ENCODE peak calls at places on chromosomes 4 and X, in eight cellular contexts. One of them, this sample, is unnamed.

GRCh38 chr4:10733016-10733415 is 48.4 kb upstream of the CLNK start:
- DNase-seq in CD8-positive, alpha-beta T cell: peak
- DNase-seq in H9: no peak
- DNase-seq in mesenchymal stem cell: no peak
- DNase-seq in CD4-positive, CD25-positive, alpha-beta regulatory T cell: no peak
- DNase-seq in GM23248: no peak
- DNase-seq in naive thymus-derived CD4-positive, alpha-beta T cell: no peak
- DNase-seq in endodermal cell: no peak
- DNase-seq in this sample: no peak

GRCh38 chr4:52841707-52842456 is 20.2 kb upstream of the RASL11B start:
- DNase-seq in naive thymus-derived CD4-positive, alpha-beta T cell: no peak
- DNase-seq in CD8-positive, alpha-beta T cell: no peak
- DNase-seq in GM23248: no peak
- DNase-seq in endodermal cell: no peak
- DNase-seq in mesenchymal stem cell: peak
- DNase-seq in CD4-positive, CD25-positive, alpha-beta regulatory T cell: no peak
- DNase-seq in H9: no peak
- DNase-seq in this sample: no peak

GRCh38 chr4:7803992-7804758 is 135.5 kb downstream of the AFAP1 start:
- DNase-seq in GM23248: peak
- DNase-seq in CD4-positive, CD25-positive, alpha-beta regulatory T cell: peak
- DNase-seq in naive thymus-derived CD4-positive, alpha-beta T cell: peak
- DNase-seq in mesenchymal stem cell: peak
- DNase-seq in endodermal cell: peak
- DNase-seq in CD8-positive, alpha-beta T cell: peak
- DNase-seq in H9: peak
- DNase-seq in this sample: peak

GRCh38 chrX:97639526-97639925 is 755.8 kb downstream of the RPA4 start:
- DNase-seq in GM23248: no peak
- DNase-seq in mesenchymal stem cell: no peak
- DNase-seq in naive thymus-derived CD4-positive, alpha-beta T cell: no peak
- DNase-seq in endodermal cell: peak
- DNase-seq in CD4-positive, CD25-positive, alpha-beta regulatory T cell: no peak
- DNase-seq in H9: peak
- DNase-seq in CD8-positive, alpha-beta T cell: no peak
- DNase-seq in this sample: no peak

GRCh38 chr4:138494931-138495330 is 252.8 kb upstream of the SLC7A11 start:
- DNase-seq in GM23248: peak
- DNase-seq in H9: peak
- DNase-seq in naive thymus-derived CD4-positive, alpha-beta T cell: no peak
- DNase-seq in CD4-positive, CD25-positive, alpha-beta regulatory T cell: no peak
- DNase-seq in endodermal cell: peak
- DNase-seq in mesenchymal stem cell: peak
- DNase-seq in CD8-positive, alpha-beta T cell: no peak
- DNase-seq in this sample: no peak

GRCh38 chr4:143711543-143712159 is 11.2 kb upstream of the FREM3 start:
- DNase-seq in naive thymus-derived CD4-positive, alpha-beta T cell: no peak
- DNase-seq in H9: peak
- DNase-seq in mesenchymal stem cell: no peak
- DNase-seq in CD4-positive, CD25-positive, alpha-beta regulatory T cell: no peak
- DNase-seq in endodermal cell: peak
- DNase-seq in GM23248: no peak
- DNase-seq in CD8-positive, alpha-beta T cell: no peak
- DNase-seq in this sample: no peak

GRCh38 chrX:134671207-134671750 is 13.0 kb upstream of the PLAC1 start:
- DNase-seq in H9: no peak
- DNase-seq in endodermal cell: no peak
- DNase-seq in CD8-positive, alpha-beta T cell: no peak
- DNase-seq in naive thymus-derived CD4-positive, alpha-beta T cell: no peak
- DNase-seq in CD4-positive, CD25-positive, alpha-beta regulatory T cell: no peak
- DNase-seq in GM23248: no peak
- DNase-seq in mesenchymal stem cell: peak
- DNase-seq in this sample: no peak

GRCh38 chr4:3269105-3269927 is 20.4 kb downstream of the MSANTD1 start:
- DNase-seq in GM23248: no peak
- DNase-seq in CD4-positive, CD25-positive, alpha-beta regulatory T cell: no peak
- DNase-seq in naive thymus-derived CD4-positive, alpha-beta T cell: no peak
- DNase-seq in CD8-positive, alpha-beta T cell: no peak
- DNase-seq in endodermal cell: peak
- DNase-seq in mesenchymal stem cell: no peak
- DNase-seq in H9: no peak
- DNase-seq in this sample: peak

GRCh38 chrX:45756562-45756961 is 555.9 kb upstream of the DIPK2B start:
- DNase-seq in GM23248: no peak
- DNase-seq in endodermal cell: no peak
- DNase-seq in CD4-positive, CD25-positive, alpha-beta regulatory T cell: no peak
- DNase-seq in CD8-positive, alpha-beta T cell: no peak
- DNase-seq in H9: no peak
- DNase-seq in naive thymus-derived CD4-positive, alpha-beta T cell: no peak
- DNase-seq in mesenchymal stem cell: peak
- DNase-seq in this sample: no peak

GRCh38 chr4:152009046-152009445 is 248.2 kb upstream of the GATB start:
- DNase-seq in mesenchymal stem cell: no peak
- DNase-seq in CD4-positive, CD25-positive, alpha-beta regulatory T cell: no peak
- DNase-seq in endodermal cell: no peak
- DNase-seq in H9: no peak
- DNase-seq in CD8-positive, alpha-beta T cell: no peak
- DNase-seq in GM23248: no peak
- DNase-seq in naive thymus-derived CD4-positive, alpha-beta T cell: no peak
- DNase-seq in this sample: no peak

GRCh38 chrX:8868906-8869305 is 67.7 kb upstream of the FAM9A start:
- DNase-seq in CD8-positive, alpha-beta T cell: no peak
- DNase-seq in GM23248: peak
- DNase-seq in CD4-positive, CD25-positive, alpha-beta regulatory T cell: no peak
- DNase-seq in endodermal cell: no peak
- DNase-seq in H9: no peak
- DNase-seq in naive thymus-derived CD4-positive, alpha-beta T cell: no peak
- DNase-seq in mesenchymal stem cell: peak
- DNase-seq in this sample: no peak

GRCh38 chr4:32226201-32226600 is 1506.0 kb downstream of the PCDH7 start:
- DNase-seq in CD4-positive, CD25-positive, alpha-beta regulatory T cell: no peak
- DNase-seq in H9: no peak
- DNase-seq in endodermal cell: no peak
- DNase-seq in CD8-positive, alpha-beta T cell: no peak
- DNase-seq in GM23248: no peak
- DNase-seq in naive thymus-derived CD4-positive, alpha-beta T cell: no peak
- DNase-seq in mesenchymal stem cell: no peak
- DNase-seq in this sample: no peak

GRCh38 chr4:163063891-163064290 is 102.8 kb downstream of the NAF1 start:
- DNase-seq in H9: no peak
- DNase-seq in naive thymus-derived CD4-positive, alpha-beta T cell: no peak
- DNase-seq in CD8-positive, alpha-beta T cell: no peak
- DNase-seq in CD4-positive, CD25-positive, alpha-beta regulatory T cell: no peak
- DNase-seq in mesenchymal stem cell: peak
- DNase-seq in endodermal cell: no peak
- DNase-seq in GM23248: no peak
- DNase-seq in this sample: no peak

GRCh38 chr4:165079476-165079875 is 25.8 kb downstream of the TRIM75 start:
- DNase-seq in endodermal cell: peak
- DNase-seq in H9: no peak
- DNase-seq in GM23248: no peak
- DNase-seq in naive thymus-derived CD4-positive, alpha-beta T cell: no peak
- DNase-seq in CD8-positive, alpha-beta T cell: no peak
- DNase-seq in mesenchymal stem cell: no peak
- DNase-seq in CD4-positive, CD25-positive, alpha-beta regulatory T cell: no peak
- DNase-seq in this sample: peak

GRCh38 chr4:140213736-140214135 is 59.8 kb upstream of the MAML3 start:
- DNase-seq in H9: no peak
- DNase-seq in GM23248: peak
- DNase-seq in mesenchymal stem cell: peak
- DNase-seq in CD4-positive, CD25-positive, alpha-beta regulatory T cell: no peak
- DNase-seq in endodermal cell: peak
- DNase-seq in naive thymus-derived CD4-positive, alpha-beta T cell: no peak
- DNase-seq in CD8-positive, alpha-beta T cell: no peak
- DNase-seq in this sample: no peak

GRCh38 chrX:134173541-134174272 is 63.3 kb upstream of the CCDC160 start:
- DNase-seq in naive thymus-derived CD4-positive, alpha-beta T cell: no peak
- DNase-seq in H9: peak
- DNase-seq in CD8-positive, alpha-beta T cell: no peak
- DNase-seq in GM23248: no peak
- DNase-seq in mesenchymal stem cell: no peak
- DNase-seq in CD4-positive, CD25-positive, alpha-beta regulatory T cell: no peak
- DNase-seq in endodermal cell: peak
- DNase-seq in this sample: no peak

GRCh38 chr4:92172203-92172602 is 131.6 kb upstream of the GRID2 start:
- DNase-seq in naive thymus-derived CD4-positive, alpha-beta T cell: no peak
- DNase-seq in GM23248: peak
- DNase-seq in CD8-positive, alpha-beta T cell: no peak
- DNase-seq in mesenchymal stem cell: no peak
- DNase-seq in CD4-positive, CD25-positive, alpha-beta regulatory T cell: no peak
- DNase-seq in H9: no peak
- DNase-seq in endodermal cell: no peak
- DNase-seq in this sample: no peak

GRCh38 chr4:12633058-12633651 is 851.0 kb downstream of the RAB28 start:
- DNase-seq in CD4-positive, CD25-positive, alpha-beta regulatory T cell: peak
- DNase-seq in GM23248: peak
- DNase-seq in mesenchymal stem cell: peak
- DNase-seq in CD8-positive, alpha-beta T cell: peak
- DNase-seq in naive thymus-derived CD4-positive, alpha-beta T cell: peak
- DNase-seq in endodermal cell: peak
- DNase-seq in H9: peak
- DNase-seq in this sample: peak

GRCh38 chr4:12635629-12636028 is 848.5 kb downstream of the RAB28 start:
- DNase-seq in mesenchymal stem cell: no peak
- DNase-seq in GM23248: no peak
- DNase-seq in H9: no peak
- DNase-seq in CD4-positive, CD25-positive, alpha-beta regulatory T cell: no peak
- DNase-seq in naive thymus-derived CD4-positive, alpha-beta T cell: no peak
- DNase-seq in endodermal cell: no peak
- DNase-seq in CD8-positive, alpha-beta T cell: no peak
- DNase-seq in this sample: no peak

DNA sequence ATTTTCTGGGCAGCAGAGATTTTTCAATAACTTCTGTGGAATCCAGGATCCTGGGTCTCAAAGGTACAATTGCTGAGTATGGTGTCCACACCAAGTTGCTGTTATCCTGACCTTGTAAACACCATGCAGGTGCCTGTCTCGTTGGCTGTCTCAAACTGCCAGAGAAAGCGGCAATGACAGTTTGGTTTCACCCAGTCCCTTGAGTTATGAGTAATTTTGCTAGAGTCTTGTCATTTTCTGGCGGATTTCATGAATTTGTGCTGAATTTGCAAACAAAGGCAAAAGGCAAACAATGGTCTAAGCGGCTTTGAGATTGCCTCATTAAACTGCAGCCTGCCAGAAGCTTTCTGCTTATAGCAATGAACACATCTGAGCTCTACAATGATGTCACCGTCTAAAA is 847.9 kb downstream of the RAB28 start:
- DNase-seq in endodermal cell: no peak
- DNase-seq in GM23248: no peak
- DNase-seq in CD8-positive, alpha-beta T cell: no peak
- DNase-seq in H9: no peak
- DNase-seq in mesenchymal stem cell: no peak
- DNase-seq in naive thymus-derived CD4-positive, alpha-beta T cell: no peak
- DNase-seq in CD4-positive, CD25-positive, alpha-beta regulatory T cell: no peak
- DNase-seq in this sample: no peak
- H3K27ac ChIP-seq in endodermal cell: no peak
- H3K27ac ChIP-seq in GM23248: no peak
- H3K27ac ChIP-seq in CD8-positive, alpha-beta T cell: no peak
- H3K27ac ChIP-seq in H9: no peak
- H3K27ac ChIP-seq in mesenchymal stem cell: no peak
- H3K27ac ChIP-seq in naive thymus-derived CD4-positive, alpha-beta T cell: no peak
- H3K27ac ChIP-seq in CD4-positive, CD25-positive, alpha-beta regulatory T cell: no peak
- H3K27ac ChIP-seq in this sample: no peak

GRCh38 chr4:15691346-15692140 is 9.9 kb downstream of the FAM200B start:
- DNase-seq in H9: no peak
- DNase-seq in CD8-positive, alpha-beta T cell: no peak
- DNase-seq in mesenchymal stem cell: peak
- DNase-seq in CD4-positive, CD25-positive, alpha-beta regulatory T cell: no peak
- DNase-seq in GM23248: peak
- DNase-seq in endodermal cell: no peak
- DNase-seq in naive thymus-derived CD4-positive, alpha-beta T cell: no peak
- DNase-seq in this sample: no peak

GRCh38 chr4:15694431-15694830 is 8.4 kb upstream of the BST1 start:
- DNase-seq in H9: no peak
- DNase-seq in naive thymus-derived CD4-positive, alpha-beta T cell: no peak
- DNase-seq in endodermal cell: no peak
- DNase-seq in CD4-positive, CD25-positive, alpha-beta regulatory T cell: no peak
- DNase-seq in mesenchymal stem cell: no peak
- DNase-seq in GM23248: no peak
- DNase-seq in CD8-positive, alpha-beta T cell: no peak
- DNase-seq in this sample: no peak

GRCh38 chr4:15688056-15688455 is 6.4 kb downstream of the FAM200B start:
- DNase-seq in CD8-positive, alpha-beta T cell: no peak
- DNase-seq in endodermal cell: no peak
- DNase-seq in mesenchymal stem cell: no peak
- DNase-seq in H9: no peak
- DNase-seq in CD4-positive, CD25-positive, alpha-beta regulatory T cell: no peak
- DNase-seq in GM23248: peak
- DNase-seq in naive thymus-derived CD4-positive, alpha-beta T cell: no peak
- DNase-seq in this sample: no peak

GRCh38 chr4:15690020-15690809 is 8.6 kb downstream of the FAM200B start:
- DNase-seq in CD8-positive, alpha-beta T cell: no peak
- DNase-seq in GM23248: peak
- DNase-seq in naive thymus-derived CD4-positive, alpha-beta T cell: no peak
- DNase-seq in endodermal cell: peak
- DNase-seq in CD4-positive, CD25-positive, alpha-beta regulatory T cell: no peak
- DNase-seq in mesenchymal stem cell: peak
- DNase-seq in H9: no peak
- DNase-seq in this sample: no peak

DNA sequence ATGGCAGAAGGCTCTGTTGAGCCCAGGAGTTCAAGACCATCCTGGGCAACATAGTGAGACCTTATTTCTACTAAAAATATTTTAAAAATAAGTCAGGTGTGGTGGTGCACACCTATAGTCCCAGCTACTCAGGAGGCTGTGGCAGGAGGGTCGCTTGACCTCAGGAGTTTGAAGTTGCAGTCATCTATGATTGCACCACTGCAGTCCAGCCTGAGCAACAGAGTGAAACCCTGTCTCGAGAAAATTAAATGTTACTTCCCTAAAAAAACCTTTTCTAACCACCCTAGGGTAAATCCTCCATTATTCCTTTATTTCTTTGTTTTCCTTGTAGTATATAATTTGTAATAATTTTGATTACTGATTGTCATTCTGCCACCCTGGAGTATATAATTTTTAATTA is 7.9 kb downstream of the FAM200B start:
- DNase-seq in GM23248: peak
- DNase-seq in endodermal cell: no peak
- DNase-seq in mesenchymal stem cell: peak
- DNase-seq in H9: no peak
- DNase-seq in CD4-positive, CD25-positive, alpha-beta regulatory T cell: no peak
- DNase-seq in CD8-positive, alpha-beta T cell: no peak
- DNase-seq in naive thymus-derived CD4-positive, alpha-beta T cell: no peak
- DNase-seq in this sample: no peak
- H3K27ac ChIP-seq in GM23248: peak
- H3K27ac ChIP-seq in endodermal cell: no peak
- H3K27ac ChIP-seq in mesenchymal stem cell: peak
- H3K27ac ChIP-seq in H9: no peak
- H3K27ac ChIP-seq in CD4-positive, CD25-positive, alpha-beta regulatory T cell: no peak
- H3K27ac ChIP-seq in CD8-positive, alpha-beta T cell: no peak
- H3K27ac ChIP-seq in naive thymus-derived CD4-positive, alpha-beta T cell: no peak
- H3K27ac ChIP-seq in this sample: no peak

GRCh38 chr4:113020966-113021365 is 28.5 kb upstream of the ANK2 start:
- DNase-seq in CD8-positive, alpha-beta T cell: no peak
- DNase-seq in GM23248: peak
- DNase-seq in endodermal cell: no peak
- DNase-seq in naive thymus-derived CD4-positive, alpha-beta T cell: no peak
- DNase-seq in H9: no peak
- DNase-seq in mesenchymal stem cell: peak
- DNase-seq in CD4-positive, CD25-positive, alpha-beta regulatory T cell: no peak
- DNase-seq in this sample: no peak
- H3K27ac ChIP-seq in CD8-positive, alpha-beta T cell: no peak
- H3K27ac ChIP-seq in GM23248: no peak
- H3K27ac ChIP-seq in endodermal cell: no peak
- H3K27ac ChIP-seq in naive thymus-derived CD4-positive, alpha-beta T cell: no peak
- H3K27ac ChIP-seq in H9: no peak
- H3K27ac ChIP-seq in mesenchymal stem cell: peak
- H3K27ac ChIP-seq in CD4-positive, CD25-positive, alpha-beta regulatory T cell: no peak
- H3K27ac ChIP-seq in this sample: no peak

GRCh38 chrX:69216911-69217310 is 51.7 kb upstream of the PJA1 start:
- DNase-seq in endodermal cell: no peak
- DNase-seq in GM23248: no peak
- DNase-seq in H9: no peak
- DNase-seq in CD4-positive, CD25-positive, alpha-beta regulatory T cell: no peak
- DNase-seq in naive thymus-derived CD4-positive, alpha-beta T cell: no peak
- DNase-seq in CD8-positive, alpha-beta T cell: no peak
- DNase-seq in mesenchymal stem cell: no peak
- DNase-seq in this sample: no peak
- H3K27ac ChIP-seq in endodermal cell: no peak
- H3K27ac ChIP-seq in GM23248: no peak
- H3K27ac ChIP-seq in H9: no peak
- H3K27ac ChIP-seq in CD4-positive, CD25-positive, alpha-beta regulatory T cell: no peak
- H3K27ac ChIP-seq in naive thymus-derived CD4-positive, alpha-beta T cell: no peak
- H3K27ac ChIP-seq in CD8-positive, alpha-beta T cell: no peak
- H3K27ac ChIP-seq in mesenchymal stem cell: no peak
- H3K27ac ChIP-seq in this sample: no peak

This sample was measured in psoas muscle.